ENCODE peak calls at places on chromosomes 1 and 21, in nine cellular contexts. L is H9; D is iris pigment epithelial cell; X is Caki2; Q is pulmonary artery endothelial cell; S is NCI-H2029 treated with DMSO at 0.1 percent for 48 hours; A is Right ventricle myocardium superior; N is NCI-H345; M is stimulated activated CD8-positive, alpha-beta memory T cell treated with anti-CD3 and anti-CD28 coated beads, Interleukin-2, amount 100 ng/mL, for 1 hour. V is an unnamed sample.

GRCh38 chr1:219805191-219805590 is 123.2 kb downstream of the SLC30A10 start:
- DNase-seq in L (no peak), D (no peak), X (no peak), Q (no peak), S (no peak), A (no peak), N (no peak), M (no peak), V (no peak)

GRCh38 chr1:42963378-42964005 is 4.8 kb upstream of the SLC2A1 start:
- DNase-seq in L (no peak), D (no peak), X (peak; percentile 90), Q (no peak), S (no peak), A (no peak), N (no peak), M (no peak), V (peak; percentile 58)

GRCh38 chr1:59750612-59751395 is 63.9 kb upstream of the HOOK1 start:
- DNase-seq in L (no peak), D (peak; percentile 95), X (peak; percentile 67), Q (peak; percentile 88), S (no peak), A (no peak), N (no peak), M (no peak), V (no peak)

GRCh38 chr1:180632326-180633088 is 685 bp downstream of the XPR1 start:
- DNase-seq in L (peak; percentile 72), D (peak; percentile 39), X (no peak), Q (no peak), S (peak; percentile 25), A (peak; percentile 79), N (peak; percentile 63), M (peak; percentile 8), V (no peak)

GRCh38 chr1:233424727-233425222 is 97.3 kb downstream of the MAP3K21 start:
- DNase-seq in L (no peak), D (peak; percentile 15), X (peak; percentile 12), Q (no peak), S (no peak), A (no peak), N (no peak), M (no peak), V (no peak)

GRCh38 chr1:11519629-11520031 is 40.7 kb downstream of the DISP3 start:
- DNase-seq in L (no peak), D (no peak), X (no peak), Q (no peak), S (no peak), A (no peak), N (no peak), M (no peak), V (no peak)

GRCh38 chr1:226309398-226310122 is 596 bp upstream of the LIN9 start:
- DNase-seq in L (no peak), D (peak; percentile 7), X (no peak), Q (no peak), S (no peak), A (no peak), N (peak; percentile 36), M (no peak), V (no peak)

GRCh38 chr1:151158311-151158710 is 1.9 kb downstream of the TNFAIP8L2 start:
- DNase-seq in L (no peak), D (no peak), X (no peak), Q (no peak), S (no peak), A (no peak), N (no peak), M (no peak), V (no peak)

GRCh38 chr1:15734901-15735300 is 1.2 kb upstream of the SLC25A34 start:
- DNase-seq in L (no peak), D (no peak), X (no peak), Q (no peak), S (no peak), A (no peak), N (no peak), M (no peak), V (no peak)

GRCh38 chr1:210236840-210237409 is 4.3 kb downstream of the SERTAD4 start:
- DNase-seq in L (no peak), D (peak; percentile 33), X (peak; percentile 62), Q (no peak), S (no peak), A (peak; percentile 82), N (no peak), M (no peak), V (no peak)

GRCh38 chr1:6753320-6754140 is 31.7 kb upstream of the CAMTA1 start:
- DNase-seq in L (no peak), D (peak; percentile 30), X (no peak), Q (no peak), S (no peak), A (no peak), N (no peak), M (no peak), V (no peak)

GRCh38 chr1:45752441-45753052 is 2.1 kb upstream of the IPP start:
- DNase-seq in L (no peak), D (peak; percentile 68), X (no peak), Q (no peak), S (no peak), A (no peak), N (no peak), M (no peak), V (no peak)

GRCh38 chr1:157829711-157830110 is 9.8 kb upstream of the FCRL1 start:
- DNase-seq in L (no peak), D (no peak), X (no peak), Q (no peak), S (no peak), A (no peak), N (no peak), M (no peak), V (no peak)

GRCh38 chr1:39406533-39407478 is 84.6 kb upstream of the BMP8A start:
- DNase-seq in L (no peak), D (peak; percentile 64), X (no peak), Q (no peak), S (no peak), A (no peak), N (no peak), M (no peak), V (no peak)

GRCh38 chr1:121443131-121443530 is 258.4 kb downstream of the SRGAP2C start:
- DNase-seq in L (no peak), D (peak; percentile 44), X (no peak), Q (no peak), S (no peak), A (no peak), N (no peak), M (no peak), V (no peak)

GRCh38 chr1:162823771-162824525 is 33.4 kb downstream of the HSD17B7 start:
- DNase-seq in L (no peak), D (no peak), X (no peak), Q (no peak), S (no peak), A (no peak), N (no peak), M (no peak), V (no peak)

GRCh38 chr1:155859234-155859829 is at the start of gene SYT11:
- DNase-seq in L (peak; percentile 94), D (peak; percentile 97), X (peak; percentile 96), Q (peak; percentile 85), S (peak; percentile 83), A (peak; percentile 97), N (peak; percentile 100), M (peak; percentile 83), V (peak; percentile 99)

GRCh38 chr1:41754540-41754939 is 164.2 kb downstream of the HIVEP3 start:
- DNase-seq in L (no peak), D (no peak), X (no peak), Q (no peak), S (no peak), A (no peak), N (no peak), M (no peak), V (no peak)

GRCh38 chr21:44441581-44442265 is 13.6 kb upstream of the LRRC3 start:
- DNase-seq in L (no peak), D (no peak), X (no peak), Q (no peak), S (no peak), A (peak; percentile 30), N (no peak), M (no peak), V (no peak)

GRCh38 chr1:185559684-185560310 is 174.4 kb upstream of the HMCN1 start:
- DNase-seq in L (peak; percentile 72), D (peak; percentile 73), X (peak; percentile 28), Q (no peak), S (peak; percentile 23), A (peak; percentile 42), N (no peak), M (peak; percentile 12), V (peak; percentile 85)

GRCh38 chr1:210582186-210582981 is 253.7 kb downstream of the HHAT start:
- DNase-seq in L (no peak), D (no peak), X (no peak), Q (no peak), S (no peak), A (no peak), N (no peak), M (no peak), V (no peak)

GRCh38 chr1:244672961-244673695 is 20.2 kb downstream of the DESI2 start:
- DNase-seq in L (no peak), D (peak; percentile 52), X (no peak), Q (no peak), S (no peak), A (no peak), N (no peak), M (no peak), V (no peak)

GRCh38 chr1:2610036-2610720 is 22.6 kb downstream of the MMEL1 start:
- DNase-seq in L (peak; percentile 27), D (no peak), X (no peak), Q (no peak), S (no peak), A (peak; percentile 44), N (peak; percentile 65), M (no peak), V (no peak)

GRCh38 chr1:31901838-31902508 is 36.2 kb downstream of the PTP4A2 start:
- DNase-seq in L (no peak), D (no peak), X (no peak), Q (no peak), S (no peak), A (no peak), N (no peak), M (no peak), V (no peak)

GRCh38 chr1:225962440-225962975 is 21.5 kb upstream of the LEFTY2 start:
- DNase-seq in L (peak; percentile 90), D (peak; percentile 33), X (no peak), Q (no peak), S (no peak), A (peak; percentile 67), N (no peak), M (peak; percentile 32), V (no peak)

GRCh38 chr1:193183019-193183643 is 3.3 kb downstream of the B3GALT2 start:
- DNase-seq in L (no peak), D (peak; percentile 69), X (peak; percentile 14), Q (peak; percentile 3), S (peak; percentile 81), A (no peak), N (peak; percentile 77), M (no peak), V (peak; percentile 69)